ENCODE peak calls at places on chromosomes 11 and 22, in nine cellular contexts. M is neural progenitor cell, S is heart left ventricle, F is A549, E is suprapubic skin, Y is colonic mucosa, W is GM12878, H is tibial nerve, Z is PC-9. N is an unnamed sample.

GRCh38 chr11:132496341-132496740 is 1036.0 kb downstream of the OPCML start:
- DNase-seq in M (no peak), S (no peak), Y (no peak), E (no peak), F (no peak), W (no peak), H (no peak), Z (no peak), N (no peak)

GRCh38 chr11:112526699-112527410 is 266.2 kb upstream of the PLET1 start:
- DNase-seq in H (no peak), F (no peak), M (no peak), W (no peak), E (no peak), Y (no peak), Z (peak), S (no peak), N (no peak)

GRCh38 chr22:35422145-35422544 is 22.2 kb downstream of the MCM5 start:
- DNase-seq in Y (no peak), E (no peak), M (no peak), H (no peak), Z (no peak), S (no peak), F (no peak), W (no peak), N (no peak)

GRCh38 chr11:91305402-91305801 is 919.2 kb upstream of the FAT3 start:
- DNase-seq in M (no peak), Y (no peak), E (no peak), Z (no peak), W (no peak), H (no peak), F (no peak), S (no peak), N (no peak)

GRCh38 chr11:112280268-112281126 is 19.8 kb upstream of the PLET1 start:
- DNase-seq in H (peak), F (peak), W (peak), Y (peak), M (peak), S (no peak), E (peak), Z (peak), N (no peak)

GRCh38 chr22:45329536-45329936 is 19.8 kb downstream of the FAM118A start:
- DNase-seq in F (no peak), S (peak), H (no peak), W (no peak), E (no peak), M (no peak), Y (no peak), Z (no peak), N (no peak)

GRCh38 chr11:130218501-130218900 is 58.9 kb downstream of the ST14 start:
- DNase-seq in F (no peak), W (no peak), S (peak), H (no peak), E (no peak), Z (no peak), Y (no peak), M (no peak), N (peak)

GRCh38 chr11:82556210-82556609 is 177.5 kb downstream of the FAM181B start:
- DNase-seq in W (no peak), H (no peak), Z (no peak), Y (no peak), S (no peak), F (no peak), E (no peak), M (no peak), N (no peak)

GRCh38 chr22:48665286-48666010 is 1162.2 kb downstream of the BRD1 start:
- DNase-seq in E (no peak), H (no peak), Y (no peak), S (peak), M (no peak), F (no peak), Z (no peak), W (no peak), N (no peak)

GRCh38 chr11:15929371-15929801 is 427.0 kb downstream of the SOX6 start:
- DNase-seq in M (no peak), H (no peak), F (no peak), Y (no peak), S (no peak), E (no peak), W (no peak), Z (no peak), N (no peak)

GRCh38 chr11:112219476-112220232 is 6.6 kb upstream of the PTS start:
- DNase-seq in E (no peak), M (peak), Y (peak), S (no peak), W (peak), Z (peak), H (no peak), F (peak), N (no peak)

GRCh38 chr11:71336176-71336995 is 84.0 kb upstream of the SHANK2 start:
- DNase-seq in W (no peak), Y (no peak), M (no peak), S (no peak), H (no peak), E (peak), Z (no peak), F (peak), N (peak)

GRCh38 chr11:101296896-101297295 is 167.3 kb upstream of the PGR start:
- DNase-seq in H (no peak), M (no peak), F (no peak), Y (no peak), W (no peak), S (no peak), Z (peak), E (no peak), N (no peak)

GRCh38 chr11:110337570-110338193 is 41.3 kb upstream of the RDX start:
- DNase-seq in W (no peak), Y (no peak), M (no peak), F (no peak), H (no peak), S (no peak), E (no peak), Z (peak), N (no peak)

GRCh38 chr11:111977141-111978027 is 40.2 kb downstream of the DIXDC1 start:
- DNase-seq in W (no peak), F (no peak), H (peak), Z (no peak), S (peak), M (peak), Y (peak), E (peak), N (no peak)

GRCh38 chr11:67269401-67270255 is 3.4 kb downstream of the GRK2 start:
- DNase-seq in Z (no peak), H (no peak), S (peak), E (no peak), F (no peak), Y (peak), W (no peak), M (no peak), N (peak)

GRCh38 chr11:32935462-32936029 is 42.9 kb downstream of the QSER1 start:
- DNase-seq in H (no peak), E (no peak), M (no peak), Y (no peak), Z (no peak), W (no peak), S (no peak), F (no peak), N (no peak)

GRCh38 chr11:124886476-124886875 is 11.2 kb downstream of the ROBO4 start:
- DNase-seq in S (no peak), Y (no peak), F (no peak), Z (no peak), E (peak), M (no peak), H (no peak), W (no peak), N (no peak)

GRCh38 chr11:15783619-15784018 is 572.7 kb downstream of the SOX6 start:
- DNase-seq in E (no peak), S (no peak), Y (no peak), F (no peak), H (no peak), M (no peak), W (no peak), Z (no peak), N (no peak)

GRCh38 chr11:116984186-116984585 is 114.0 kb downstream of the SIK3 start:
- DNase-seq in Y (no peak), S (no peak), H (no peak), F (no peak), E (no peak), M (no peak), W (no peak), Z (no peak), N (no peak)

GRCh38 chr11:19253149-19253540 is 12.4 kb upstream of the E2F8 start:
- DNase-seq in Y (peak), W (no peak), S (no peak), F (no peak), H (no peak), M (no peak), E (no peak), Z (no peak), N (no peak)

GRCh38 chr11:57646221-57646620 is 3.5 kb downstream of the YPEL4 start:
- DNase-seq in M (no peak), E (no peak), F (no peak), H (no peak), S (no peak), Y (no peak), W (no peak), Z (no peak), N (no peak)

GRCh38 chr11:67268036-67268683 is 1.9 kb downstream of the GRK2 start:
- DNase-seq in S (peak), F (no peak), Z (no peak), M (no peak), W (peak), Y (no peak), E (no peak), H (no peak), N (no peak)

GRCh38 chr11:34633990-34634725 is 13.3 kb downstream of the EHF start:
- DNase-seq in S (no peak), H (no peak), Z (peak), E (no peak), F (peak), W (no peak), M (no peak), Y (no peak), N (no peak)

GRCh38 chr11:27910186-27910941 is 197.6 kb downstream of the KIF18A start:
- DNase-seq in E (no peak), S (no peak), M (no peak), W (no peak), H (no peak), Y (no peak), F (peak), Z (peak), N (peak)

GRCh38 chr22:37229805-37230672 is 14.0 kb downstream of the RAC2 start:
- DNase-seq in M (no peak), Z (peak), Y (peak), F (no peak), E (no peak), S (peak), W (peak), H (no peak), N (peak)

GRCh38 chr22:39414886-39415285 is 15.3 kb downstream of the TAB1 start:
- DNase-seq in M (no peak), S (no peak), E (no peak), Z (no peak), H (no peak), Y (no peak), W (no peak), F (no peak), N (no peak)

GRCh38 chr11:1573077-1573846 is 1.2 kb upstream of the DUSP8 start:
- DNase-seq in S (no peak), E (no peak), F (peak), W (no peak), M (no peak), Z (no peak), Y (peak), H (no peak), N (no peak)

GRCh38 chr22:36369922-36370781 is 17.6 kb downstream of the MYH9 start:
- DNase-seq in W (no peak), Z (peak), Y (peak), M (peak), H (no peak), F (peak), S (no peak), E (no peak), N (no peak)

GRCh38 chr22:19955241-19956128 is 13.9 kb upstream of the TXNRD2 start:
- DNase-seq in H (no peak), E (no peak), S (no peak), F (no peak), M (no peak), W (no peak), Y (no peak), Z (no peak), N (peak)

GRCh38 chr11:14075118-14075601 is 112.6 kb downstream of the SPON1 start:
- DNase-seq in M (peak), E (no peak), Z (peak), W (no peak), H (no peak), Y (no peak), S (no peak), F (no peak), N (no peak)

DNA sequence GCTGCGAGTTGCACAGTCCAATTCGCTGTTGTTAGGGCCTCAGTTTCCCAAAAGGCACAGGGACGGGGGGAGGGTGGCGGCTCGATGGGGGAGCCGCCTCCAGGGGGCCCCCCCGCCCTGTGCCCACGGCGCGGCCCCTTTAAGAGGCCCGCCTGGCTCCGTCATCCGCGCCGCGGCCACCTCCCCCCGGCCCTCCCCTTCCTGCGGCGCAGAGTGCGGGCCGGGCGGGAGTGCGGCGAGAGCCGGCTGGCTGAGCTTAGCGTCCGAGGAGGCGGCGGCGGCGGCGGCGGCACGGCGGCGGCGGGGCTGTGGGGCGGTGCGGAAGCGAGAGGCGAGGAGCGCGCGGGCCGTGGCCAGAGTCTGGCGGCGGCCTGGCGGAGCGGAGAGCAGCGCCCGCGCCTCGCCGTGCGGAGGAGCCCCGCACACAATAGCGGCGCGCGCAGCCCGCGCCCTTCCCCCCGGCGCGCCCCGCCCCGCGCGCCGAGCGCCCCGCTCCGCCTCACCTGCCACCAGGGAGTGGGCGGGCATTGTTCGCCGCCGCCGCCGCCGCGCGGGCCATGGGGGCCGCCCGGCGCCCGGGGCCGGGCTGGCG is at the start of gene BCR:
- DNase-seq in Y (peak), E (no peak), S (peak), H (peak), Z (peak), M (peak), W (no peak), F (peak), N (no peak)
- H3K27ac ChIP-seq in Y (no peak), E (peak), S (peak), H (peak), Z (no peak), M (no peak), W (no peak), F (peak), N (peak)

DNA sequence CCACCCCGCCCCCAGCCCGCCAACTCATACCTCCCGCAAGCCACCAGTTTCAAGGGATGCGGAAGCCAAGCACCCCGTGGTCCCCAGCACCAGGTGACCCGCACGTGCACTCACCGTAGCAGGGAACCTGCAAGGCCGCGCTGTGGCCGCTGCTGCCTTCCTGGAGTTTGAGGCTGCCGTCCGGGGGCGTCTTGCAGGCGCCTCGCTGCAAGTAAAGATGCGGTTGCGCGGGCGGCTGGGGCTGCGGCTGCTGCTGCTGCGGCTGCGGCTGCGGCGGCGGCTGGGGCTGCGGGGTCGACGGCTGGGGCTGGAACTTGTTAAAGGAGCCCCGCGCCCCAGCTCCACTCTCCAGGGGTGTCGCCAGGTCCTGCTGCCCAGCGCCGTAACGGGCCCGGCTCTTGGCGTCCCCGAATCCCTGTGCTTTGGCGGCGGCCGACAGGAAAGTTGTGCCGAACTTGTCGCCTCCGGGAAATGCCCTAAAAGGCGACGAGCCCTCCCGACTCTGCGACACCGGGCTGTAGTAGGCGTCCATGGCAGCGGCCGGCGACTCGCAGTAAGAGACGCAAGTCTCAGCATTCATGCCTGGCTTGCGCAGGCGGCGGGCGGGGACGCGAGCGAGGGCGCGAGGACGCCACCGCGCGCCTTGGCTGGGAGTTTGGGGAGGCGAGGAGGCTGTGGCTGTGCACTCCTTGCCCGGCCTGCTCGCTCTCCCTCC is at the start of gene ALX4:
- DNase-seq in H (no peak), S (no peak), W (no peak), Z (no peak), M (peak), F (peak), Y (no peak), E (no peak), N (no peak)
- H3K4me3 ChIP-seq in H (peak), S (peak), W (no peak), Z (no peak), M (peak), F (peak), Y (peak), E (peak), N (no peak)

DNA sequence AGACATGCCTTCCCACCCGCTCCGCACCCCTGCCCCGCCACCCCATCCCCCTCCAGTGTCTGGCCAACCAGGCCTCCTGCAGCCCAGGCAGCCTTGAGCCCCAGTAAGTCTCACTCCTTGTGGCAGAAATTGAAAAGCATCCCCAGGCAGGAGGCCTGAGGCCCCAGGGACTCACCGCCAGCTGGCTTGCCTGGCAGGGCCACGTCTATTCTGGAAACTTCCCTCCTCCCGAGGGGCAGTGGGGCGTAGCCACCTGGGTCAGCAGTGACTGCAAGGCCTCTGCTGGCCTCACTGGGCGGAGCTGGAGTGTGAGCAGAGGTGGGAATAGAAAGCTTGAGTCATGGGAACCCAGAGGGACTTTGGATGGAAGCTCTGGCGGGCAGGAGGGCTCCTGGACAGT is 26.3 kb downstream of the ANO1 start:
- DNase-seq in Z (no peak), F (no peak), Y (no peak), H (no peak), W (no peak), E (no peak), M (no peak), S (peak), N (peak)
- TF ChIP-seq CTCF in Z (no peak), F (no peak), Y (no peak), H (no peak), W (no peak), E (no peak), M (no peak), S (no peak), N (no peak)

DNA sequence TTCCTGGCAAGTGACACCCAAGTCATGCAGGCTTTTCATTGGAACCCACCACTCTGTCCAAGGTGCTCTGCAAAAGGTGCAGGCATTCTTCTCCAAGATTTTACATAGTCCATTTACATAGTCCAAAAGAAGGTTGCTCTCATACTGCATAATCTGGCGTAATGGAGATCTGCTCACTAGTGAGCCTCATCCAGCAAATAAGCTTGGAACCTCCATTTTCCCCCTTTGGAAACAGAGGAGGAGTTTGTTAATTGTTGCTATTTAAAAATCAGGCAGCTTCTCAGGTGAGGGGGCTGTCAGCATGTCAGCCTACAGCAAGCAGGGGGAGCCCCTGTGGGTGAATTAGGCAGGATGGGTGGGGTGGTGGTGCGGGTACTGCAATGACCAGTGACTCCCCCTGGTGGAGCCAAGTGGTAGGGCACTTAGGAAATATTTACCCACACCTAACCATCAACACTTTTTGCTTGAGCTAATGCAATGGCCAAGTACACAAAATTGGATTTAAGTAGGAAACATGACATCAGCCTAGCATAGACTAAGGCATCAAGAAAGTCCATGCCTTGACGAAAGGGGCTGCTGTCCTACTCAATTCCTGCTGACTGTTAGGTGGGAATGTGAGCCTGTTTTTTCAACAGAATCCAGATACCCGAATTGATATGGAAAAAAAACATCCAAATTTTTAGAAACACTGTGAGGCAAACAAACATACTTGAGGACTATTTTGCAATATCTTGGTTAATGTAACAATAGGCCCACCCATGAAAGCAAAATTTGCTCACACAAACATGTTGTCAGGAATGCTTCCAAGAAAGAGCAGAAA is 64.5 kb downstream of the AMBRA1 start:
- DNase-seq in Y (peak), Z (peak), W (no peak), M (peak), E (peak), S (peak), F (peak), H (peak), N (peak)
- H3K27ac ChIP-seq in Y (no peak), Z (no peak), W (peak), M (no peak), E (no peak), S (no peak), F (no peak), H (no peak), N (no peak)

N was measured in RWPE2.